ENCODE peak calls at places on chromosomes 5 and 9, in four cellular contexts. Z is colonic mucosa, W is GM12865, D is fibroblast of pulmonary artery. B is an unnamed sample.

GRCh38 chr9:135975834-135976233 is 14.7 kb upstream of the UBAC1 start:
- DNase-seq in Z (no peak), W (no peak), D (no peak), B (no peak)

GRCh38 chr5:55936100-55936693 is 58.6 kb downstream of the IL6ST start:
- DNase-seq in Z (peak; percentile 79), W (peak; percentile 90), D (peak; percentile 92), B (peak; percentile 81)

GRCh38 chr9:92538541-92538940 is 2.8 kb upstream of the ECM2 start:
- DNase-seq in Z (no peak), W (no peak), D (peak; percentile 16), B (no peak)

GRCh38 chr5:115946655-115947054 is 15.6 kb upstream of the LVRN start:
- DNase-seq in Z (no peak), W (no peak), D (peak; percentile 38), B (no peak)

GRCh38 chr5:157602505-157602904 is 26.9 kb upstream of the ADAM19 start:
- DNase-seq in Z (no peak), W (peak; percentile 70), D (peak; percentile 12), B (no peak)

GRCh38 chr5:395156-395920 is 47.6 kb upstream of the EXOC3 start:
- DNase-seq in Z (no peak), W (no peak), D (peak; percentile 72), B (no peak)

GRCh38 chr5:122421379-122422081 is 109.5 kb downstream of the SNCAIP start:
- DNase-seq in Z (no peak), W (peak; percentile 80), D (no peak), B (no peak)

GRCh38 chr5:33423018-33423630 is 17.6 kb upstream of the TARS1 start:
- DNase-seq in Z (no peak), W (peak; percentile 26), D (peak; percentile 76), B (no peak)

GRCh38 chr9:130301483-130302286 is 36.1 kb downstream of the HMCN2 start:
- DNase-seq in Z (peak; percentile 50), W (no peak), D (no peak), B (peak; percentile 81)

GRCh38 chr5:103804714-103805113 is 242.1 kb upstream of the NUDT12 start:
- DNase-seq in Z (no peak), W (no peak), D (no peak), B (no peak)

GRCh38 chr5:66596791-66597757 is 881 bp downstream of the MAST4 start:
- DNase-seq in Z (peak; percentile 42), W (no peak), D (peak; percentile 26), B (peak; percentile 52)

GRCh38 chr5:73373814-73374510 is 74.6 kb downstream of the FOXD1 start:
- DNase-seq in Z (no peak), W (no peak), D (no peak), B (no peak)

GRCh38 chr9:95017062-95017461 is 290.6 kb downstream of the AOPEP start:
- DNase-seq in Z (no peak), W (no peak), D (no peak), B (no peak)

GRCh38 chr9:112819635-112820496 is 69.3 kb downstream of the SNX30 start:
- DNase-seq in Z (peak; percentile 45), W (peak; percentile 61), D (peak; percentile 84), B (peak; percentile 54)

GRCh38 chr5:149636861-149637246 is 55.6 kb downstream of the ARHGEF37 start:
- DNase-seq in Z (peak; percentile 90), W (peak; percentile 80), D (peak; percentile 75), B (peak; percentile 93)

GRCh38 chr5:101425345-101425744 is 522.3 kb upstream of the ST8SIA4 start:
- DNase-seq in Z (no peak), W (no peak), D (peak; percentile 4), B (no peak)

GRCh38 chr9:131625848-131626670 is 80.7 kb downstream of the PRRT1B start:
- DNase-seq in Z (no peak), W (no peak), D (no peak), B (no peak)

GRCh38 chr9:529721-530120 is 311.8 kb upstream of the DMRT1 start:
- DNase-seq in Z (no peak), W (no peak), D (no peak), B (no peak)

GRCh38 chr5:1409386-1410110 is 35.7 kb downstream of the SLC6A3 start:
- DNase-seq in Z (no peak), W (peak; percentile 23), D (peak; percentile 29), B (no peak)

GRCh38 chr9:91905958-91906585 is 44.0 kb downstream of the ROR2 start:
- DNase-seq in Z (no peak), W (no peak), D (no peak), B (peak; percentile 27)

GRCh38 chr5:73321757-73322452 is 126.7 kb downstream of the FOXD1 start:
- DNase-seq in Z (no peak), W (no peak), D (peak; percentile 65), B (no peak)

GRCh38 chr9:117671468-117671867 is 32.7 kb upstream of the TLR4 start:
- DNase-seq in Z (no peak), W (no peak), D (no peak), B (no peak)

GRCh38 chr5:15252331-15252730 is 247.6 kb upstream of the FBXL7 start:
- DNase-seq in Z (no peak), W (no peak), D (peak; percentile 29), B (no peak)

GRCh38 chr9:33080534-33080933 is 4.1 kb upstream of the SMU1 start:
- DNase-seq in Z (no peak), W (no peak), D (no peak), B (no peak)

GRCh38 chr9:1018121-1018520 is 32.0 kb upstream of the DMRT2 start:
- DNase-seq in Z (peak; percentile 40), W (peak; percentile 40), D (peak; percentile 8), B (no peak)

GRCh38 chr9:4689687-4690104 is 10.3 kb downstream of the CDC37L1 start:
- DNase-seq in Z (no peak), W (peak; percentile 65), D (no peak), B (no peak)

GRCh38 chr5:160076997-160077396 is 42.3 kb downstream of the PWWP2A start:
- DNase-seq in Z (no peak), W (no peak), D (no peak), B (no peak)

GRCh38 chr9:131804826-131805225 is 65.0 kb upstream of the RAPGEF1 start:
- DNase-seq in Z (no peak), W (no peak), D (no peak), B (no peak)

GRCh38 chr9:134852906-134853654 is 27.5 kb upstream of the FCN2 start:
- DNase-seq in Z (no peak), W (no peak), D (no peak), B (no peak)

GRCh38 chr5:16807475-16807874 is 128.6 kb downstream of the MYO10 start:
- DNase-seq in Z (no peak), W (no peak), D (peak; percentile 50), B (no peak)

GRCh38 chr5:135553688-135554462 is 18.1 kb upstream of the NEUROG1 start:
- DNase-seq in Z (peak; percentile 60), W (no peak), D (peak; percentile 14), B (no peak)

GRCh38 chr5:136193396-136193935 is 504 bp upstream of the SMIM32 start:
- DNase-seq in Z (no peak), W (no peak), D (no peak), B (no peak)

GRCh38 chr5:10689391-10690081 is 71.5 kb downstream of the DAP start:
- DNase-seq in Z (no peak), W (peak; percentile 64), D (peak; percentile 24), B (no peak)

GRCh38 chr9:111662851-111663823 is 1.7 kb downstream of the GNG10 start:
- DNase-seq in Z (no peak), W (no peak), D (no peak), B (no peak)

GRCh38 chr5:136080483-136081180 is 51.8 kb downstream of the TGFBI start:
- DNase-seq in Z (peak; percentile 98), W (peak; percentile 96), D (peak; percentile 90), B (peak; percentile 92)

DNA sequence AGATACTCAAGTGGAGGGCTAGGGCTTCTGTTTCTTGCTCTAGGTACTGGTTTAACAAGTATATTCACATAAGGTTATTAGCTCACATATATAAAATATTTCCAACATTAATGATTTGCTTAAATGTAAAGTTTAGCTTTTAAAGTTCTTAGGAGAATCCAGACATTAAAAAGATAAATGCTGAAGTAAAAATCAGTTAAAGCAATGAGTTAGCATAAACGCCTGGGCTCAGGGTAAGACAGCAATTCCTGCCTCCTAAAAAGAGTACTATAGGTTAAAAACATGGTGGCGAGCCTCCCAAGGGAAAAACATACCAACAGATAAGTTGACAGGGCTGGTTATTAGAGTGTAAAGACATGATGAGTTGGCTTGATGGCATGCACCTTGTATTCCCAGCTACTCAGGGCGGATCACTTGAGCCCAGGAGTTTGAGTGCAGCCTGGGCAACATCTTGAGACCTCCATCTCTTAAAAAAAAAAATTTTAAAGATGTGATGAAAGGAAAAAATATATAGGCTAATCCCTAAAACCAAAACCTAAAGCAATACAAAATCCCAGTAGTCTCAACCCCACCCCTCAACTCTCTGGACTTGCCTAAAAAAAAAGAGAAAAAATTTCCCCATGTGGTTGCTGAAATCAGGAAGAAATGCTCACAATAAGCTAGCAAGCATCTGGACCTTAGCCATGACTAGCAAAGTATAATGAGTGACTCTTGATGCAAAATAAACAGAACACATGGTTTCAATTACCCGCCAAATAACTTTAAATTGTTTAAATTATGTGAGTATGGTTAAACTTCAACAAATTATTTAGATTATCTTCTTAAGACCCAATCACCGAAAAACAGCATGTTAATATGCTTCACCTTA is 3.6 kb downstream of the GOLPH3 start:
- DNase-seq in Z (no peak), W (no peak), D (no peak), B (no peak)
- H3K4me3 ChIP-seq in Z (no peak overlapping the region), W (no peak overlapping the region), D (peak overlapping the region; percentile 2), B (no peak overlapping the region)

GRCh38 chr9:84261082-84261746 is 79.3 kb downstream of the SLC28A3 start:
- DNase-seq in Z (peak; percentile 89), W (peak; percentile 85), D (peak; percentile 86), B (peak; percentile 79)
- H3K4me3 ChIP-seq in Z (no peak overlapping the region), W (no peak overlapping the region), D (peak overlapping the region; percentile 24), B (peak overlapping the region; percentile 33)

DNA sequence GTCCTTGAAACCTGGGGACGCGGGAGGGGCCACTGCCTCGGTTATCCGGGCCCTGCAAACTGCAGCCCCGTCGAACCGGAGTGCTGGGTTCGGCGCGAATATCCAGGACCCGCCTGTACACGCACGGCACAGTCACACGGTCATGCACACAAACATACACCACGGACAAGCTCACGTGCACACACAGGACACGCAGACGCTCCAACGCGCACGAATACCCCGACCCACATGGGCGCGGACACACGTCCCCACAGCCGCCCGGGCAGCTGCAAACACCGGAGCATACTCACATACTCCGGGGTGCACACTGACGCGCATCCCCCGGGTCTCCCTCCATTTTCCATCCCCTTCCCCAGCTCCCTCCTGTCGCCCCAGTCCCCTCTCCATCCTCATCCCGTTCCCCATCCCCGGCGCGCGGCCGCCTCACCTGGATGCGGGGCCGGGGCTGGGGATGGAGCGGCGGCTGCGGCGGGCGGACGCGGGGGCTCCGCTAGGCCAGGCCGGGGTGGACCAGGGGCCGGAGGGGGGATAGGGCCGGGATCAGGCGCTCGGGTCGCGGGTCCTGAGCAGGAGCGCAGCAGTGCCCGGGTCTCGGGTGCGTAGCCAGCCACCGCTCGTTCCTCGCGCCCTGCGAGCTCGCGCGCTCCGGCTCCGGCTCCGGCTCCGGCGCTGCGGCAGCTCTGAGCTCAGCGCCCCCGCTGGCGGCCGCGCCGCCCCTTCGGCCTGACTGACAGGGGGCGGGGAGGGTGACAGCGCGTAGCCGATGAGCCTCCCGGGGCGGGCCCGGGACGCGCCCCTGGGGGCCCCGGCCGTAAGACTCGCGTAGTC is at the start of the genes EIF4E1B and SNCB:
- DNase-seq in Z (no peak), W (peak; percentile 32), D (peak; percentile 38), B (peak; percentile 43)
- H3K4me3 ChIP-seq in Z (peak within 1 kb of the TSS; percentile 23), W (no peak within 1 kb of the TSS), D (peak within 1 kb of the TSS; percentile 47), B (peak within 1 kb of the TSS; percentile 40)

DNA sequence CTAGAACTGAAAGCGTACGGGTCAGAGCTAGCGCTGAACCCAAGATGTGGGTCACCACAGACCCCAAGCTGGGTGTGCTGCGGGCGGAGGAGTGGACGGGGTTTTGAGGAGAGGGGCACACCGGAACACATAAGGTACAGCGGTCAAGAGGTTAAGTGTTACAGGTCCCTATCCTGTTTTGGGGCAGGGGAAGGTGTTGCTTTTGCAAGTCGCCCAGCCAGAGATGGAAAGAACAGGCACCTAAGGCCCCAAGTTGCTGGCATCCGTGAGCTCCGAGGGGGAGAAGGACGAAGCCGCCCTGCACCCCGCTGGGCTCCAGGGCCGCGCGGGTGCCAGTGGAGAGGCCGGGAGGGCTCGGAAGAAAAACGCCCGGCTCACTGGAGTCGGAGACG is 859 bp downstream of the GNA14 start:
- DNase-seq in Z (no peak), W (no peak), D (no peak), B (no peak)
- H3K4me3 ChIP-seq in Z (peak overlapping the region; percentile 46), W (no peak overlapping the region), D (peak overlapping the region; percentile 59), B (peak overlapping the region; percentile 44)